ENCODE peak calls at places on chromosomes 11 and 22, in nine cellular contexts. S is upper lobe of right lung, B is H9, H is SK-N-SH, C is AG04450, D is endodermal cell, A is upper lobe of left lung, I is heart right ventricle, E is Peyer's patch. Y is an unnamed sample.

GRCh38 chr11:92325416-92325815 is 100.8 kb downstream of the FAT3 start:
- DNase-seq in C (no peak), H (no peak), B (no peak), I (no peak), A (no peak), D (no peak), S (no peak), E (no peak), Y (no peak)

GRCh38 chr22:17945851-17946690 is 78.3 kb downstream of the MICAL3 start:
- DNase-seq in A (no peak), E (no peak), B (no peak), D (no peak), H (no peak), I (no peak), C (no peak), S (no peak), Y (no peak)

GRCh38 chr11:10483174-10483573 is 28.1 kb downstream of the AMPD3 start:
- DNase-seq in E (no peak), B (peak; percentile 9), I (no peak), S (no peak), H (no peak), A (no peak), C (no peak), D (peak; percentile 11), Y (no peak)

GRCh38 chr22:36835903-36836302 is 19.1 kb upstream of the PVALB start:
- DNase-seq in E (no peak), S (no peak), B (no peak), A (no peak), I (no peak), C (no peak), H (no peak), D (no peak), Y (no peak)

GRCh38 chr11:60658409-60658808 is 41.0 kb upstream of the MS4A8 start:
- DNase-seq in E (no peak), S (no peak), C (no peak), D (no peak), B (no peak), I (no peak), H (no peak), A (no peak), Y (no peak)

GRCh38 chr11:65870307-65870658 is 2.3 kb downstream of the EFEMP2 start:
- DNase-seq in C (no peak), I (no peak), A (peak; percentile 58), S (no peak), B (no peak), D (no peak), E (no peak), H (no peak), Y (no peak)

GRCh38 chr11:67432655-67433349 is 4.5 kb downstream of the RPS6KB2 start:
- DNase-seq in E (no peak), B (no peak), D (no peak), S (no peak), I (no peak), C (no peak), H (no peak), A (peak; percentile 61), Y (no peak)

GRCh38 chr11:19241260-19242183 is 777 bp upstream of the E2F8 start:
- DNase-seq in I (peak; percentile 30), C (no peak), D (peak; percentile 89), A (no peak), B (peak; percentile 71), E (no peak), H (peak; percentile 89), S (peak; percentile 68), Y (no peak)

GRCh38 chr11:117097567-117098268 is 510 bp downstream of the SIK3 start:
- DNase-seq in I (peak; percentile 59), H (peak; percentile 82), B (peak; percentile 49), D (peak; percentile 79), S (peak; percentile 82), C (no peak), E (peak; percentile 45), A (peak; percentile 94), Y (no peak)

DNA sequence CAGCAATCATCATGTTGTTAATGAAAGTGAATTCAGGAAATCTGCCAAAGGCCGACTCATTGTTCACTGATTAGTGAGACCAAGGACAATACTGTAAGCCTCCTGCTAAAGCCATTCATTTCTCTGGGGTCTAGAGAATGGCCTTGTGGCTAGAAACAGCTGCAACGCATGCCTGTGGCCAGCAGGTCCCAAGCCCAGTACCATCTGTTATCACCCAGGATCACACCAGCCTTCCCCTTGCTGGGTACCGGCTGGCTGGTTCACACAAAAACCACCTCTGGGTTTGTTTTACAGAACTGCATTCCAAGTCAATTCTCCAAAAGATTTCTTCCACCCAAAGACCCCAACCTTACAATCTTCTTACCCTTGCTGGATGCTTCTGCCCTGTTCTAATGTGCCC is 1.1 kb downstream of the PLAAT5 start:
- DNase-seq in I (no peak), E (no peak), A (no peak), B (peak; percentile 64), H (no peak), D (peak; percentile 83), C (no peak), S (no peak), Y (peak; percentile 26)
- TF ChIP-seq CTCF in I (no peak), E (no peak), A (no peak), B (peak; percentile 48), H (no peak), D (peak; percentile 70), C (no peak), S (no peak), Y (no peak)

DNA sequence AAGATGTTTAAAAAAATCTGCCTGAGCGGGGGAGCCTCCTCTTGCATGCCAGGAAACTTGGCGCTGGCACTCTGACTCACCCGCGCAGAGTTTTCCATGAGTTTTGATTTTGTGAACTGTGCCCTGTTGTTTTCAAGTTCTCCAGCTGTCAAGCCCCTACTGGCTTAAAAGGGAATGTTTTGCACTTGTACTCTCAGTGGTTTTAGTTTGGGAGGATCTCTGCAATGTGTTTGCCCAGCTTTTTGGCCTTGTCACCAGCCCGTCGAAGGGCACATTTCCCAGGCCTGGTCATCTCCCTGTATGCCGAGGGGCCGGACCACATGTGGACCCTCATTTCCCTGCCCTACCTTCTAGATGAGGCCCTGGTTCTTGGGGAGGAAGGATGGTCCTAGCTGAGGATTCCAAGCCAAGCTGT is 12.2 kb downstream of the MRGPRF start:
- DNase-seq in B (peak; percentile 19), H (peak; percentile 60), D (peak; percentile 44), A (no peak), C (no peak), I (no peak), E (no peak), S (no peak), Y (peak; percentile 82)
- TF ChIP-seq CTCF in B (peak; percentile 55), H (peak; percentile 63), D (peak; percentile 68), A (peak; percentile 49), C (peak; percentile 76), I (peak; percentile 42), E (peak; percentile 16), S (peak; percentile 46), Y (peak; percentile 64)

GRCh38 chr11:110481523-110481922 is 51.8 kb downstream of the FDX1 start:
- DNase-seq in A (no peak), H (no peak), E (no peak), D (no peak), C (no peak), B (no peak), S (no peak), I (no peak), Y (no peak)

GRCh38 chr11:110474578-110474977 is 44.8 kb downstream of the FDX1 start:
- DNase-seq in H (no peak), D (no peak), E (no peak), A (no peak), S (no peak), C (no peak), I (no peak), B (no peak), Y (no peak)

GRCh38 chr11:110479445-110480101 is 49.8 kb downstream of the FDX1 start:
- DNase-seq in H (no peak), A (no peak), I (no peak), D (no peak), E (no peak), S (no peak), B (no peak), C (peak; percentile 37), Y (peak; percentile 65)

GRCh38 chr11:110479070-110479444 is 49.3 kb downstream of the FDX1 start:
- DNase-seq in E (no peak), S (no peak), H (no peak), B (no peak), C (no peak), D (no peak), A (no peak), I (no peak), Y (no peak)

DNA sequence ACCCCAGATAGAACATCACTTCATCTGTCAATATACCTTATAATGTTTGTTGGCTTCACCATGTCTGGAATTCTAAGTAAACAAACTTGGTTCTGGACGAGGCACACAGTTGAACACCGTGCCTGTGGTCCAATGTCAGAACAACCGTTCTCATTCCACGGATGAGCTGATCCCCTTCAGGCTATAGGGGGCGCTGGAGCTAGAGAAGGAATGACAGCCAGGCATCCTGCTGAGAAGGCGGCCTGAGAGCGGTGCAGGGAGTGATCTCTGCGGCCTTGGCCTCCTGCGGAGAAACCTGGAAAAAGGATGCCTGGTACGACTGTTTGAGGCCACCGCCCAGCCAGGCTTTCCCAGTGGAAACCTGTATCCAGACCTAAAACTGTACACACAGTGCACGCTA is 48.7 kb downstream of the FDX1 start:
- DNase-seq in I (no peak), S (no peak), A (no peak), E (no peak), C (no peak), H (no peak), B (peak; percentile 79), D (peak; percentile 92), Y (no peak)
- TF ChIP-seq CTCF in I (no peak), S (no peak), A (no peak), E (no peak), C (no peak), H (peak; percentile 33), B (peak; percentile 89), D (peak; percentile 89), Y (peak; percentile 14)

GRCh38 chr11:32188785-32189184 is 97.9 kb downstream of the RCN1 start:
- DNase-seq in A (no peak), B (no peak), H (no peak), D (no peak), C (no peak), E (no peak), I (no peak), S (no peak), Y (no peak)
- TF ChIP-seq CTCF in A (no peak), B (peak; percentile 36), H (no peak), D (peak; percentile 36), C (no peak), E (no peak), I (no peak), S (no peak), Y (peak; percentile 21)

DNA sequence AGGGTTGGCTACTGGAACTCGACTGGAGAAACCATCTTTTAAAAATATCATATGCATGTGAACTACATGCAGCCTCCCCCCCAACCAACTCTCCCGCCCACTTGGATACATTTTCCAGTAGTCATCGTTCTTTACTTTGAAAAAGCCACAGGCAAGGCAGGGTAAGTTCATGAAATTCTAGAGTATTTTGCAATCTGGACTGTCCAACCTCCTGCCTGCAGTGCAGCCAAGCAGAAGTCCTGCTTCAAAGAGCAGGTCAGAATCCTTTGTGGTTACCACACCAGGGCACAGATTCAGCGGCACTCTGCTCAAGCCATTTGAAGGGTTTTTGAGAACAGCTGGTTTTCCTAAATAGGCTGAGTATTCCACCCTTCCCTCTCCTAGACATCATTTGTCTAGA is 12.1 kb downstream of the ELF5 start:
- DNase-seq in H (no peak), A (no peak), I (no peak), C (peak; percentile 73), B (no peak), S (no peak), D (no peak), E (no peak), Y (peak; percentile 84)
- TF ChIP-seq CTCF in H (no peak), A (no peak), I (no peak), C (no peak), B (no peak), S (no peak), D (no peak), E (no peak), Y (no peak)